ENCODE peak calls at places on chromosomes 6 and 20, in ten cellular contexts. One of them, this sample, is unnamed.
A peak's percentile ranks its signal among the peaks of the same experiment; 100 is the strongest.

GRCh38 chr20:37517371-37517748 is 3.7 kb upstream of the NNAT start:
- DNase-seq in activated T-cell treated with anti-CD3 and anti-CD28 coated beads for 24 hours: no peak
- DNase-seq in HTR-8/SVneo: no peak
- DNase-seq in stimulated activated naive B cell treated with anti-CD40 and anti-IgM and Interleukin-4, amounts not matched to agents 10 μg/mL and 1 μg/mL and 100 μg/mL, for 72 hours: no peak
- DNase-seq in 8988T: no peak
- DNase-seq in stimulated activated CD4-positive, alpha-beta T cell treated with anti-CD3 and anti-CD28 coated beads, Interleukin-2, amount 100 ng/mL, for 24 hours: no peak
- DNase-seq in activated naive CD8-positive, alpha-beta T cell treated with anti-CD3 and anti-CD28 coated beads, Interleukin-2, amount 50 U/mL, for 16 hours: no peak
- DNase-seq in T-helper 17 cell: no peak
- DNase-seq in activated gamma-delta T cell treated with Interleukin-2 at 50 U/mL for 16 hours: no peak
- DNase-seq in right cardiac atrium: no peak
- DNase-seq in this sample: no peak

GRCh38 chr20:4544765-4545164 is 176.9 kb upstream of the PRND start:
- DNase-seq in HTR-8/SVneo: no peak
- DNase-seq in 8988T: no peak
- DNase-seq in activated naive CD8-positive, alpha-beta T cell treated with anti-CD3 and anti-CD28 coated beads, Interleukin-2, amount 50 U/mL, for 16 hours: no peak
- DNase-seq in T-helper 17 cell: no peak
- DNase-seq in activated gamma-delta T cell treated with Interleukin-2 at 50 U/mL for 16 hours: no peak
- DNase-seq in stimulated activated CD4-positive, alpha-beta T cell treated with anti-CD3 and anti-CD28 coated beads, Interleukin-2, amount 100 ng/mL, for 24 hours: no peak
- DNase-seq in activated T-cell treated with anti-CD3 and anti-CD28 coated beads for 24 hours: no peak
- DNase-seq in right cardiac atrium: no peak
- DNase-seq in stimulated activated naive B cell treated with anti-CD40 and anti-IgM and Interleukin-4, amounts not matched to agents 10 μg/mL and 1 μg/mL and 100 μg/mL, for 72 hours: no peak
- DNase-seq in this sample: no peak

GRCh38 chr6:21748343-21749063 is 155.0 kb downstream of the SOX4 start:
- DNase-seq in stimulated activated naive B cell treated with anti-CD40 and anti-IgM and Interleukin-4, amounts not matched to agents 10 μg/mL and 1 μg/mL and 100 μg/mL, for 72 hours: no peak
- DNase-seq in stimulated activated CD4-positive, alpha-beta T cell treated with anti-CD3 and anti-CD28 coated beads, Interleukin-2, amount 100 ng/mL, for 24 hours: no peak
- DNase-seq in right cardiac atrium: no peak
- DNase-seq in 8988T: no peak
- DNase-seq in activated gamma-delta T cell treated with Interleukin-2 at 50 U/mL for 16 hours: no peak
- DNase-seq in HTR-8/SVneo: no peak
- DNase-seq in activated T-cell treated with anti-CD3 and anti-CD28 coated beads for 24 hours: no peak
- DNase-seq in activated naive CD8-positive, alpha-beta T cell treated with anti-CD3 and anti-CD28 coated beads, Interleukin-2, amount 50 U/mL, for 16 hours: no peak
- DNase-seq in T-helper 17 cell: no peak
- DNase-seq in this sample: no peak

GRCh38 chr6:108417027-108417426 is 122.2 kb downstream of the AFG1L start:
- DNase-seq in HTR-8/SVneo: no peak
- DNase-seq in activated gamma-delta T cell treated with Interleukin-2 at 50 U/mL for 16 hours: no peak
- DNase-seq in activated T-cell treated with anti-CD3 and anti-CD28 coated beads for 24 hours: no peak
- DNase-seq in activated naive CD8-positive, alpha-beta T cell treated with anti-CD3 and anti-CD28 coated beads, Interleukin-2, amount 50 U/mL, for 16 hours: no peak
- DNase-seq in stimulated activated naive B cell treated with anti-CD40 and anti-IgM and Interleukin-4, amounts not matched to agents 10 μg/mL and 1 μg/mL and 100 μg/mL, for 72 hours: no peak
- DNase-seq in right cardiac atrium: no peak
- DNase-seq in stimulated activated CD4-positive, alpha-beta T cell treated with anti-CD3 and anti-CD28 coated beads, Interleukin-2, amount 100 ng/mL, for 24 hours: no peak
- DNase-seq in T-helper 17 cell: no peak
- DNase-seq in 8988T: no peak
- DNase-seq in this sample: no peak

GRCh38 chr6:85452441-85452881 is 2.6 kb downstream of the NT5E start:
- DNase-seq in T-helper 17 cell: no peak
- DNase-seq in 8988T: no peak
- DNase-seq in activated naive CD8-positive, alpha-beta T cell treated with anti-CD3 and anti-CD28 coated beads, Interleukin-2, amount 50 U/mL, for 16 hours: no peak
- DNase-seq in HTR-8/SVneo: no peak
- DNase-seq in stimulated activated naive B cell treated with anti-CD40 and anti-IgM and Interleukin-4, amounts not matched to agents 10 μg/mL and 1 μg/mL and 100 μg/mL, for 72 hours: no peak
- DNase-seq in activated T-cell treated with anti-CD3 and anti-CD28 coated beads for 24 hours: no peak
- DNase-seq in activated gamma-delta T cell treated with Interleukin-2 at 50 U/mL for 16 hours: no peak
- DNase-seq in stimulated activated CD4-positive, alpha-beta T cell treated with anti-CD3 and anti-CD28 coated beads, Interleukin-2, amount 100 ng/mL, for 24 hours: no peak
- DNase-seq in right cardiac atrium: no peak
- DNase-seq in this sample: no peak

GRCh38 chr20:43940518-43941225 is 26.0 kb downstream of the TOX2 start:
- DNase-seq in right cardiac atrium: no peak
- DNase-seq in stimulated activated CD4-positive, alpha-beta T cell treated with anti-CD3 and anti-CD28 coated beads, Interleukin-2, amount 100 ng/mL, for 24 hours: no peak
- DNase-seq in activated T-cell treated with anti-CD3 and anti-CD28 coated beads for 24 hours: no peak
- DNase-seq in HTR-8/SVneo: no peak
- DNase-seq in 8988T: no peak
- DNase-seq in T-helper 17 cell: no peak
- DNase-seq in activated gamma-delta T cell treated with Interleukin-2 at 50 U/mL for 16 hours: no peak
- DNase-seq in stimulated activated naive B cell treated with anti-CD40 and anti-IgM and Interleukin-4, amounts not matched to agents 10 μg/mL and 1 μg/mL and 100 μg/mL, for 72 hours: no peak
- DNase-seq in activated naive CD8-positive, alpha-beta T cell treated with anti-CD3 and anti-CD28 coated beads, Interleukin-2, amount 50 U/mL, for 16 hours: no peak
- DNase-seq in this sample: no peak

GRCh38 chr6:66277400-66277799 is 570.4 kb upstream of the EYS start:
- DNase-seq in activated T-cell treated with anti-CD3 and anti-CD28 coated beads for 24 hours: no peak
- DNase-seq in right cardiac atrium: no peak
- DNase-seq in T-helper 17 cell: no peak
- DNase-seq in activated gamma-delta T cell treated with Interleukin-2 at 50 U/mL for 16 hours: no peak
- DNase-seq in HTR-8/SVneo: no peak
- DNase-seq in stimulated activated naive B cell treated with anti-CD40 and anti-IgM and Interleukin-4, amounts not matched to agents 10 μg/mL and 1 μg/mL and 100 μg/mL, for 72 hours: no peak
- DNase-seq in activated naive CD8-positive, alpha-beta T cell treated with anti-CD3 and anti-CD28 coated beads, Interleukin-2, amount 50 U/mL, for 16 hours: no peak
- DNase-seq in 8988T: no peak
- DNase-seq in stimulated activated CD4-positive, alpha-beta T cell treated with anti-CD3 and anti-CD28 coated beads, Interleukin-2, amount 100 ng/mL, for 24 hours: no peak
- DNase-seq in this sample: no peak

GRCh38 chr6:72864799-72865198 is 242.9 kb downstream of the KCNQ5 start:
- DNase-seq in stimulated activated CD4-positive, alpha-beta T cell treated with anti-CD3 and anti-CD28 coated beads, Interleukin-2, amount 100 ng/mL, for 24 hours: no peak
- DNase-seq in stimulated activated naive B cell treated with anti-CD40 and anti-IgM and Interleukin-4, amounts not matched to agents 10 μg/mL and 1 μg/mL and 100 μg/mL, for 72 hours: no peak
- DNase-seq in 8988T: no peak
- DNase-seq in HTR-8/SVneo: no peak
- DNase-seq in right cardiac atrium: no peak
- DNase-seq in activated gamma-delta T cell treated with Interleukin-2 at 50 U/mL for 16 hours: no peak
- DNase-seq in activated naive CD8-positive, alpha-beta T cell treated with anti-CD3 and anti-CD28 coated beads, Interleukin-2, amount 50 U/mL, for 16 hours: no peak
- DNase-seq in activated T-cell treated with anti-CD3 and anti-CD28 coated beads for 24 hours: no peak
- DNase-seq in T-helper 17 cell: no peak
- DNase-seq in this sample: no peak

GRCh38 chr6:45388328-45388727 is 10.6 kb upstream of the SUPT3H start:
- DNase-seq in stimulated activated naive B cell treated with anti-CD40 and anti-IgM and Interleukin-4, amounts not matched to agents 10 μg/mL and 1 μg/mL and 100 μg/mL, for 72 hours: no peak
- DNase-seq in activated gamma-delta T cell treated with Interleukin-2 at 50 U/mL for 16 hours: no peak
- DNase-seq in activated naive CD8-positive, alpha-beta T cell treated with anti-CD3 and anti-CD28 coated beads, Interleukin-2, amount 50 U/mL, for 16 hours: no peak
- DNase-seq in right cardiac atrium: no peak
- DNase-seq in activated T-cell treated with anti-CD3 and anti-CD28 coated beads for 24 hours: no peak
- DNase-seq in 8988T: no peak
- DNase-seq in T-helper 17 cell: no peak
- DNase-seq in stimulated activated CD4-positive, alpha-beta T cell treated with anti-CD3 and anti-CD28 coated beads, Interleukin-2, amount 100 ng/mL, for 24 hours: no peak
- DNase-seq in HTR-8/SVneo: no peak
- DNase-seq in this sample: no peak

GRCh38 chr20:23037017-23037481 is 1.9 kb downstream of the SSTR4 start:
- DNase-seq in stimulated activated naive B cell treated with anti-CD40 and anti-IgM and Interleukin-4, amounts not matched to agents 10 μg/mL and 1 μg/mL and 100 μg/mL, for 72 hours: no peak
- DNase-seq in activated gamma-delta T cell treated with Interleukin-2 at 50 U/mL for 16 hours: no peak
- DNase-seq in activated naive CD8-positive, alpha-beta T cell treated with anti-CD3 and anti-CD28 coated beads, Interleukin-2, amount 50 U/mL, for 16 hours: no peak
- DNase-seq in right cardiac atrium: no peak
- DNase-seq in T-helper 17 cell: no peak
- DNase-seq in 8988T: no peak
- DNase-seq in stimulated activated CD4-positive, alpha-beta T cell treated with anti-CD3 and anti-CD28 coated beads, Interleukin-2, amount 100 ng/mL, for 24 hours: no peak
- DNase-seq in activated T-cell treated with anti-CD3 and anti-CD28 coated beads for 24 hours: no peak
- DNase-seq in HTR-8/SVneo: no peak
- DNase-seq in this sample: no peak

GRCh38 chr20:23152308-23152892 is 66.3 kb upstream of the CD93 start:
- DNase-seq in stimulated activated CD4-positive, alpha-beta T cell treated with anti-CD3 and anti-CD28 coated beads, Interleukin-2, amount 100 ng/mL, for 24 hours: no peak
- DNase-seq in 8988T: no peak
- DNase-seq in T-helper 17 cell: no peak
- DNase-seq in stimulated activated naive B cell treated with anti-CD40 and anti-IgM and Interleukin-4, amounts not matched to agents 10 μg/mL and 1 μg/mL and 100 μg/mL, for 72 hours: no peak
- DNase-seq in right cardiac atrium: peak; percentile 87
- DNase-seq in activated gamma-delta T cell treated with Interleukin-2 at 50 U/mL for 16 hours: no peak
- DNase-seq in activated T-cell treated with anti-CD3 and anti-CD28 coated beads for 24 hours: no peak
- DNase-seq in HTR-8/SVneo: no peak
- DNase-seq in activated naive CD8-positive, alpha-beta T cell treated with anti-CD3 and anti-CD28 coated beads, Interleukin-2, amount 50 U/mL, for 16 hours: no peak
- DNase-seq in this sample: no peak

GRCh38 chr6:150043096-150043495 is 17.8 kb upstream of the RAET1L start:
- DNase-seq in activated naive CD8-positive, alpha-beta T cell treated with anti-CD3 and anti-CD28 coated beads, Interleukin-2, amount 50 U/mL, for 16 hours: no peak
- DNase-seq in 8988T: no peak
- DNase-seq in activated gamma-delta T cell treated with Interleukin-2 at 50 U/mL for 16 hours: no peak
- DNase-seq in HTR-8/SVneo: no peak
- DNase-seq in stimulated activated naive B cell treated with anti-CD40 and anti-IgM and Interleukin-4, amounts not matched to agents 10 μg/mL and 1 μg/mL and 100 μg/mL, for 72 hours: no peak
- DNase-seq in stimulated activated CD4-positive, alpha-beta T cell treated with anti-CD3 and anti-CD28 coated beads, Interleukin-2, amount 100 ng/mL, for 24 hours: no peak
- DNase-seq in right cardiac atrium: no peak
- DNase-seq in activated T-cell treated with anti-CD3 and anti-CD28 coated beads for 24 hours: no peak
- DNase-seq in T-helper 17 cell: no peak
- DNase-seq in this sample: no peak

GRCh38 chr6:136226027-136226673 is 24.0 kb downstream of the MTFR2 start:
- DNase-seq in T-helper 17 cell: peak; percentile 29
- DNase-seq in 8988T: no peak
- DNase-seq in stimulated activated CD4-positive, alpha-beta T cell treated with anti-CD3 and anti-CD28 coated beads, Interleukin-2, amount 100 ng/mL, for 24 hours: peak; percentile 65
- DNase-seq in right cardiac atrium: peak; percentile 72
- DNase-seq in HTR-8/SVneo: peak; percentile 58
- DNase-seq in activated naive CD8-positive, alpha-beta T cell treated with anti-CD3 and anti-CD28 coated beads, Interleukin-2, amount 50 U/mL, for 16 hours: peak; percentile 13
- DNase-seq in stimulated activated naive B cell treated with anti-CD40 and anti-IgM and Interleukin-4, amounts not matched to agents 10 μg/mL and 1 μg/mL and 100 μg/mL, for 72 hours: peak; percentile 23
- DNase-seq in activated gamma-delta T cell treated with Interleukin-2 at 50 U/mL for 16 hours: peak; percentile 41
- DNase-seq in activated T-cell treated with anti-CD3 and anti-CD28 coated beads for 24 hours: peak; percentile 37
- DNase-seq in this sample: no peak

GRCh38 chr6:134379086-134379485 is 61.2 kb upstream of the SGK1 start:
- DNase-seq in stimulated activated naive B cell treated with anti-CD40 and anti-IgM and Interleukin-4, amounts not matched to agents 10 μg/mL and 1 μg/mL and 100 μg/mL, for 72 hours: peak; percentile 8
- DNase-seq in T-helper 17 cell: no peak
- DNase-seq in activated T-cell treated with anti-CD3 and anti-CD28 coated beads for 24 hours: peak; percentile 21
- DNase-seq in activated gamma-delta T cell treated with Interleukin-2 at 50 U/mL for 16 hours: no peak
- DNase-seq in 8988T: no peak
- DNase-seq in HTR-8/SVneo: no peak
- DNase-seq in activated naive CD8-positive, alpha-beta T cell treated with anti-CD3 and anti-CD28 coated beads, Interleukin-2, amount 50 U/mL, for 16 hours: no peak
- DNase-seq in stimulated activated CD4-positive, alpha-beta T cell treated with anti-CD3 and anti-CD28 coated beads, Interleukin-2, amount 100 ng/mL, for 24 hours: peak; percentile 37
- DNase-seq in right cardiac atrium: no peak
- DNase-seq in this sample: no peak

GRCh38 chr20:40962733-40963504 is 65.7 kb upstream of the TOP1 start:
- DNase-seq in right cardiac atrium: peak; percentile 74
- DNase-seq in stimulated activated CD4-positive, alpha-beta T cell treated with anti-CD3 and anti-CD28 coated beads, Interleukin-2, amount 100 ng/mL, for 24 hours: peak; percentile 76
- DNase-seq in 8988T: peak; percentile 80
- DNase-seq in stimulated activated naive B cell treated with anti-CD40 and anti-IgM and Interleukin-4, amounts not matched to agents 10 μg/mL and 1 μg/mL and 100 μg/mL, for 72 hours: peak; percentile 47
- DNase-seq in T-helper 17 cell: peak; percentile 48
- DNase-seq in HTR-8/SVneo: peak; percentile 95
- DNase-seq in activated naive CD8-positive, alpha-beta T cell treated with anti-CD3 and anti-CD28 coated beads, Interleukin-2, amount 50 U/mL, for 16 hours: peak; percentile 37
- DNase-seq in activated T-cell treated with anti-CD3 and anti-CD28 coated beads for 24 hours: peak; percentile 70
- DNase-seq in activated gamma-delta T cell treated with Interleukin-2 at 50 U/mL for 16 hours: peak; percentile 73
- DNase-seq in this sample: peak; percentile 82